ENCODE peak calls at places on chromosomes 3 and 15, in six cellular contexts. T is HEK293T; P is stimulated activated CD4-positive, alpha-beta T cell treated with anti-CD3 and anti-CD28 coated beads, Interleukin-2, amount 100 ng/mL, for 48 hours; D is fibroblast of pulmonary artery; A is fibroblast of mammary gland; O is fibroblast of the aortic adventitia. E is an unnamed sample.

GRCh38 chr15:67329984-67330733 is 75.6 kb downstream of the IQCH start:
- DNase-seq in T (no peak), P (no peak), D (peak; percentile 8), A (no peak), O (peak; percentile 7), E (no peak)

GRCh38 chr3:134061401-134061800 is 31.7 kb upstream of the SLCO2A1 start:
- DNase-seq in T (no peak), P (no peak), D (no peak), A (no peak), O (no peak), E (no peak)

GRCh38 chr3:2870714-2871353 is 239.3 kb downstream of the IL5RA start:
- DNase-seq in T (no peak), P (no peak), D (no peak), A (peak; percentile 19), O (no peak), E (no peak)

GRCh38 chr15:74240002-74240568 is 4.0 kb downstream of the CCDC33 start:
- DNase-seq in T (no peak), P (no peak), D (peak; percentile 91), A (peak; percentile 60), O (peak; percentile 87), E (peak; percentile 57)

GRCh38 chr3:132283440-132283839 is 33.8 kb upstream of the ACP3 start:
- DNase-seq in T (no peak), P (no peak), D (peak; percentile 54), A (peak; percentile 69), O (no peak), E (no peak)

GRCh38 chr3:150958694-150959093 is 13.8 kb downstream of the CLRN1 start:
- DNase-seq in T (peak; percentile 16), P (no peak), D (no peak), A (no peak), O (no peak), E (no peak)

GRCh38 chr3:147904421-147904820 is 495.3 kb downstream of the ZIC1 start:
- DNase-seq in T (no peak), P (no peak), D (no peak), A (no peak), O (no peak), E (no peak)

GRCh38 chr15:68112711-68113110 is 58.6 kb downstream of the PIAS1 start:
- DNase-seq in T (no peak), P (no peak), D (no peak), A (peak; percentile 59), O (no peak), E (peak; percentile 15)

GRCh38 chr3:53256704-53257055 is 858 bp upstream of the TKT start:
- DNase-seq in T (no peak), P (no peak), D (no peak), A (no peak), O (no peak), E (no peak)

GRCh38 chr3:23113455-23114171 is 89.5 kb upstream of the UBE2E2 start:
- DNase-seq in T (no peak), P (no peak), D (peak; percentile 68), A (peak; percentile 85), O (peak; percentile 82), E (peak; percentile 10)

GRCh38 chr15:25784876-25785642 is 78.1 kb downstream of the ATP10A start:
- DNase-seq in T (no peak), P (no peak), D (peak; percentile 39), A (peak; percentile 84), O (peak; percentile 70), E (peak; percentile 87)

GRCh38 chr3:98657429-98657828 is 64.0 kb upstream of the CPOX start:
- DNase-seq in T (peak; percentile 22), P (peak; percentile 26), D (no peak), A (peak; percentile 9), O (peak; percentile 4), E (no peak)

GRCh38 chr3:123285931-123286307 is 84.2 kb downstream of the SEC22A start:
- DNase-seq in T (no peak), P (no peak), D (no peak), A (no peak), O (no peak), E (no peak)

GRCh38 chr3:71206305-71206704 is 377.2 kb downstream of the FOXP1 start:
- DNase-seq in T (no peak), P (no peak), D (no peak), A (no peak), O (peak; percentile 22), E (no peak)

GRCh38 chr3:43954321-43954720 is 263.6 kb downstream of the ABHD5 start:
- DNase-seq in T (no peak), P (no peak), D (no peak), A (no peak), O (no peak), E (no peak)

GRCh38 chr15:98347001-98347400 is 301.3 kb upstream of the IGF1R start:
- DNase-seq in T (no peak), P (no peak), D (no peak), A (no peak), O (no peak), E (no peak)

GRCh38 chr3:134348524-134348923 is 25.7 kb downstream of the AMOTL2 start:
- DNase-seq in T (no peak), P (no peak), D (no peak), A (peak; percentile 65), O (peak; percentile 65), E (peak; percentile 67)

GRCh38 chr15:73924258-73924921 is 1.9 kb upstream of the LOXL1 start:
- DNase-seq in T (no peak), P (peak; percentile 34), D (peak; percentile 84), A (peak; percentile 91), O (peak; percentile 89), E (peak; percentile 81)

GRCh38 chr3:129277829-129278271 is 820 bp upstream of the HMCES start:
- DNase-seq in T (peak; percentile 14), P (no peak), D (no peak), A (peak; percentile 67), O (peak; percentile 36), E (no peak)

GRCh38 chr3:179181021-179181472 is 32.9 kb downstream of the PIK3CA start:
- DNase-seq in T (no peak), P (no peak), D (peak; percentile 72), A (peak; percentile 87), O (peak; percentile 72), E (peak; percentile 54)

GRCh38 chr3:41365973-41366372 is 166.7 kb downstream of the CTNNB1 start:
- DNase-seq in T (no peak), P (no peak), D (no peak), A (no peak), O (no peak), E (no peak)

GRCh38 chr15:90823455-90823974 is 44.9 kb upstream of the FURIN start:
- DNase-seq in T (no peak), P (no peak), D (no peak), A (no peak), O (no peak), E (no peak)

GRCh38 chr15:96418146-96418545 is 87.6 kb downstream of the NR2F2 start:
- DNase-seq in T (no peak), P (no peak), D (no peak), A (no peak), O (no peak), E (no peak)

GRCh38 chr15:24772709-24773373 is 97.3 kb downstream of the NPAP1 start:
- DNase-seq in T (no peak), P (peak; percentile 32), D (peak; percentile 84), A (peak; percentile 81), O (peak; percentile 67), E (peak; percentile 76)

GRCh38 chr3:37905987-37906674 is 44.5 kb downstream of the CTDSPL start:
- DNase-seq in T (no peak), P (no peak), D (peak; percentile 59), A (peak; percentile 74), O (peak; percentile 74), E (peak; percentile 68)

GRCh38 chr15:65008989-65009388 is 19.3 kb upstream of the SPG21 start:
- DNase-seq in T (no peak), P (no peak), D (no peak), A (peak; percentile 36), O (no peak), E (no peak)

GRCh38 chr3:197306374-197307086 is 8.1 kb upstream of the DLG1 start:
- DNase-seq in T (no peak), P (no peak), D (peak; percentile 84), A (peak; percentile 75), O (peak; percentile 89), E (peak; percentile 92)

GRCh38 chr3:63232764-63233396 is 45.2 kb upstream of the SYNPR start:
- DNase-seq in T (no peak), P (no peak), D (peak; percentile 12), A (peak; percentile 17), O (peak; percentile 24), E (peak; percentile 3)

E was measured in astrocyte.